ENCODE peak calls at places on chromosomes 16 and 17, in four cellular contexts. One of them, this sample, is unnamed.

GRCh38 chr17:54117452-54117851 is 294.7 kb downstream of the KIF2B start:
- DNase-seq in germinal center: no peak
- DNase-seq in cardiac fibroblast: no peak
- DNase-seq in Calu3: no peak
- DNase-seq in this sample: no peak

GRCh38 chr16:55571-56136 is 2.0 kb downstream of the SNRNP25 start:
- DNase-seq in germinal center: no peak
- DNase-seq in cardiac fibroblast: no peak
- DNase-seq in Calu3: no peak
- DNase-seq in this sample: peak

GRCh38 chr17:3886776-3887175 is 6.1 kb downstream of the CAMKK1 start:
- DNase-seq in germinal center: no peak
- DNase-seq in cardiac fibroblast: no peak
- DNase-seq in Calu3: no peak
- DNase-seq in this sample: no peak

GRCh38 chr17:81251943-81252301 is 12.8 kb downstream of the NDUFAF8 start:
- DNase-seq in germinal center: peak
- DNase-seq in cardiac fibroblast: no peak
- DNase-seq in Calu3: no peak
- DNase-seq in this sample: no peak

GRCh38 chr17:82985973-82986372 is 93.4 kb upstream of the METRNL start:
- DNase-seq in germinal center: peak
- DNase-seq in cardiac fibroblast: peak
- DNase-seq in Calu3: no peak
- DNase-seq in this sample: peak

GRCh38 chr16:19810817-19811731 is 73.6 kb downstream of the GPRC5B start:
- DNase-seq in germinal center: no peak
- DNase-seq in cardiac fibroblast: peak
- DNase-seq in Calu3: peak
- DNase-seq in this sample: no peak

GRCh38 chr16:56265184-56265583 is 73.9 kb downstream of the GNAO1 start:
- DNase-seq in germinal center: no peak
- DNase-seq in cardiac fibroblast: no peak
- DNase-seq in Calu3: no peak
- DNase-seq in this sample: no peak

GRCh38 chr17:41965694-41966375 is 760 bp upstream of the CNP start:
- DNase-seq in germinal center: peak
- DNase-seq in cardiac fibroblast: peak
- DNase-seq in Calu3: peak
- DNase-seq in this sample: peak

GRCh38 chr17:42272576-42272975 is 3.6 kb downstream of the STAT5B start:
- DNase-seq in germinal center: no peak
- DNase-seq in cardiac fibroblast: no peak
- DNase-seq in Calu3: no peak
- DNase-seq in this sample: no peak